ENCODE peak calls at places on chromosome 7, in ten cellular contexts. One of them, this sample, is unnamed. For H3K4me1, the result is how much of the 10 kb centered on the place peaks cover.

GRCh38 chr7:132861940-132862554 is 219.8 kb downstream of the CHCHD3 start:
- DNase-seq in heart left ventricle: no peak
- DNase-seq in thoracic aorta: no peak
- DNase-seq in neural progenitor cell: no peak
- DNase-seq in psoas muscle: no peak
- DNase-seq in left lung: no peak
- DNase-seq in Peyer's patch: no peak
- DNase-seq in transverse colon: no peak
- DNase-seq in A549: no peak
- DNase-seq in OCI-LY7: no peak
- DNase-seq in this sample: no peak

GRCh38 chr7:83824214-83824613 is 175.3 kb upstream of the SEMA3E start:
- DNase-seq in heart left ventricle: no peak
- DNase-seq in thoracic aorta: no peak
- DNase-seq in neural progenitor cell: no peak
- DNase-seq in psoas muscle: no peak
- DNase-seq in left lung: no peak
- DNase-seq in Peyer's patch: no peak
- DNase-seq in transverse colon: no peak
- DNase-seq in A549: no peak
- DNase-seq in OCI-LY7: no peak
- DNase-seq in this sample: no peak

GRCh38 chr7:84113286-84113685 is 81.3 kb downstream of the SEMA3A start:
- DNase-seq in heart left ventricle: no peak
- DNase-seq in thoracic aorta: no peak
- DNase-seq in neural progenitor cell: no peak
- DNase-seq in psoas muscle: no peak
- DNase-seq in left lung: no peak
- DNase-seq in Peyer's patch: no peak
- DNase-seq in transverse colon: no peak
- DNase-seq in A549: no peak
- DNase-seq in OCI-LY7: no peak
- DNase-seq in this sample: no peak

GRCh38 chr7:19392246-19392645 is 247.0 kb upstream of the FERD3L start:
- DNase-seq in heart left ventricle: no peak
- DNase-seq in thoracic aorta: no peak
- DNase-seq in neural progenitor cell: no peak
- DNase-seq in psoas muscle: no peak
- DNase-seq in left lung: no peak
- DNase-seq in Peyer's patch: no peak
- DNase-seq in transverse colon: no peak
- DNase-seq in A549: no peak
- DNase-seq in OCI-LY7: no peak
- DNase-seq in this sample: no peak

GRCh38 chr7:95509199-95509598 is 23.5 kb downstream of the ASB4 start:
- DNase-seq in heart left ventricle: no peak
- DNase-seq in thoracic aorta: no peak
- DNase-seq in neural progenitor cell: peak
- DNase-seq in psoas muscle: no peak
- DNase-seq in left lung: no peak
- DNase-seq in Peyer's patch: no peak
- DNase-seq in transverse colon: no peak
- DNase-seq in A549: no peak
- DNase-seq in OCI-LY7: peak
- DNase-seq in this sample: no peak

GRCh38 chr7:138720286-138720685 is 19.1 kb upstream of the SVOPL start:
- DNase-seq in heart left ventricle: no peak
- DNase-seq in thoracic aorta: no peak
- DNase-seq in neural progenitor cell: no peak
- DNase-seq in psoas muscle: no peak
- DNase-seq in left lung: no peak
- DNase-seq in Peyer's patch: no peak
- DNase-seq in transverse colon: no peak
- DNase-seq in A549: no peak
- DNase-seq in OCI-LY7: no peak
- DNase-seq in this sample: no peak

GRCh38 chr7:2478800-2479199 is 2.6 kb upstream of the GRIFIN start:
- DNase-seq in heart left ventricle: peak
- DNase-seq in thoracic aorta: no peak
- DNase-seq in neural progenitor cell: no peak
- DNase-seq in psoas muscle: no peak
- DNase-seq in left lung: no peak
- DNase-seq in Peyer's patch: no peak
- DNase-seq in transverse colon: no peak
- DNase-seq in A549: no peak
- DNase-seq in OCI-LY7: no peak
- DNase-seq in this sample: peak

GRCh38 chr7:141354251-141354650 is 197.0 kb upstream of the AGK start:
- DNase-seq in heart left ventricle: no peak
- DNase-seq in thoracic aorta: no peak
- DNase-seq in neural progenitor cell: no peak
- DNase-seq in psoas muscle: no peak
- DNase-seq in left lung: no peak
- DNase-seq in Peyer's patch: no peak
- DNase-seq in transverse colon: no peak
- DNase-seq in A549: no peak
- DNase-seq in OCI-LY7: no peak
- DNase-seq in this sample: no peak

GRCh38 chr7:144835166-144835611 is 664 bp downstream of the TPK1 start:
- DNase-seq in heart left ventricle: peak
- DNase-seq in thoracic aorta: no peak
- DNase-seq in neural progenitor cell: peak
- DNase-seq in psoas muscle: peak
- DNase-seq in left lung: peak
- DNase-seq in Peyer's patch: peak
- DNase-seq in transverse colon: peak
- DNase-seq in A549: peak
- DNase-seq in OCI-LY7: peak
- DNase-seq in this sample: no peak

GRCh38 chr7:114047889-114048288 is 129.1 kb upstream of the PPP1R3A start:
- DNase-seq in heart left ventricle: no peak
- DNase-seq in thoracic aorta: no peak
- DNase-seq in neural progenitor cell: no peak
- DNase-seq in psoas muscle: no peak
- DNase-seq in left lung: no peak
- DNase-seq in Peyer's patch: no peak
- DNase-seq in transverse colon: no peak
- DNase-seq in A549: no peak
- DNase-seq in OCI-LY7: no peak
- DNase-seq in this sample: no peak

GRCh38 chr7:121504478-121504877 is 108.4 kb upstream of the FAM3C start:
- DNase-seq in heart left ventricle: no peak
- DNase-seq in thoracic aorta: no peak
- DNase-seq in neural progenitor cell: no peak
- DNase-seq in psoas muscle: no peak
- DNase-seq in left lung: no peak
- DNase-seq in Peyer's patch: no peak
- DNase-seq in transverse colon: no peak
- DNase-seq in A549: peak
- DNase-seq in OCI-LY7: no peak
- DNase-seq in this sample: no peak

GRCh38 chr7:155204744-155205367 is 92.8 kb upstream of the INSIG1 start:
- DNase-seq in heart left ventricle: no peak
- DNase-seq in thoracic aorta: no peak
- DNase-seq in neural progenitor cell: no peak
- DNase-seq in psoas muscle: no peak
- DNase-seq in left lung: no peak
- DNase-seq in Peyer's patch: no peak
- DNase-seq in transverse colon: no peak
- DNase-seq in A549: no peak
- DNase-seq in OCI-LY7: no peak
- DNase-seq in this sample: no peak
- H3K4me1 ChIP-seq in heart left ventricle: under half
- H3K4me1 ChIP-seq in thoracic aorta: under half
- H3K4me1 ChIP-seq in neural progenitor cell: under half
- H3K4me1 ChIP-seq in psoas muscle: under half
- H3K4me1 ChIP-seq in left lung: under half
- H3K4me1 ChIP-seq in Peyer's patch: under half
- H3K4me1 ChIP-seq in transverse colon: under half
- H3K4me1 ChIP-seq in A549: under half
- H3K4me1 ChIP-seq in OCI-LY7: under half
- H3K4me1 ChIP-seq in this sample: under half

GRCh38 chr7:124840435-124840834 is 74.8 kb upstream of the GPR37 start:
- DNase-seq in heart left ventricle: no peak
- DNase-seq in thoracic aorta: no peak
- DNase-seq in neural progenitor cell: no peak
- DNase-seq in psoas muscle: no peak
- DNase-seq in left lung: no peak
- DNase-seq in Peyer's patch: no peak
- DNase-seq in transverse colon: no peak
- DNase-seq in A549: peak
- DNase-seq in OCI-LY7: no peak
- DNase-seq in this sample: no peak
- TF ChIP-seq CTCF in heart left ventricle: no peak
- TF ChIP-seq CTCF in thoracic aorta: no peak
- TF ChIP-seq CTCF in neural progenitor cell: peak
- TF ChIP-seq CTCF in psoas muscle: peak
- TF ChIP-seq CTCF in left lung: no peak
- TF ChIP-seq CTCF in Peyer's patch: peak
- TF ChIP-seq CTCF in transverse colon: no peak
- TF ChIP-seq CTCF in A549: peak
- TF ChIP-seq CTCF in OCI-LY7: peak
- TF ChIP-seq CTCF in this sample: no peak

GRCh38 chr7:44980393-44981034 is 1.7 kb upstream of the MYO1G start:
- DNase-seq in heart left ventricle: no peak
- DNase-seq in thoracic aorta: peak
- DNase-seq in neural progenitor cell: no peak
- DNase-seq in psoas muscle: no peak
- DNase-seq in left lung: peak
- DNase-seq in Peyer's patch: peak
- DNase-seq in transverse colon: no peak
- DNase-seq in A549: no peak
- DNase-seq in OCI-LY7: peak
- DNase-seq in this sample: peak

GRCh38 chr7:44978511-44979366 is at the start of gene MYO1G:
- DNase-seq in heart left ventricle: peak
- DNase-seq in thoracic aorta: no peak
- DNase-seq in neural progenitor cell: no peak
- DNase-seq in psoas muscle: peak
- DNase-seq in left lung: peak
- DNase-seq in Peyer's patch: peak
- DNase-seq in transverse colon: peak
- DNase-seq in A549: no peak
- DNase-seq in OCI-LY7: peak
- DNase-seq in this sample: peak

GRCh38 chr7:44981035-44981706 is 2.4 kb upstream of the MYO1G start:
- DNase-seq in heart left ventricle: no peak
- DNase-seq in thoracic aorta: no peak
- DNase-seq in neural progenitor cell: no peak
- DNase-seq in psoas muscle: no peak
- DNase-seq in left lung: no peak
- DNase-seq in Peyer's patch: no peak
- DNase-seq in transverse colon: no peak
- DNase-seq in A549: no peak
- DNase-seq in OCI-LY7: no peak
- DNase-seq in this sample: no peak

GRCh38 chr7:44977956-44978355 is 859 bp downstream of the MYO1G start:
- DNase-seq in heart left ventricle: no peak
- DNase-seq in thoracic aorta: no peak
- DNase-seq in neural progenitor cell: no peak
- DNase-seq in psoas muscle: no peak
- DNase-seq in left lung: no peak
- DNase-seq in Peyer's patch: peak
- DNase-seq in transverse colon: peak
- DNase-seq in A549: no peak
- DNase-seq in OCI-LY7: peak
- DNase-seq in this sample: no peak

GRCh38 chr7:44979481-44980392 is 922 bp upstream of the MYO1G start:
- DNase-seq in heart left ventricle: no peak
- DNase-seq in thoracic aorta: no peak
- DNase-seq in neural progenitor cell: no peak
- DNase-seq in psoas muscle: no peak
- DNase-seq in left lung: no peak
- DNase-seq in Peyer's patch: peak
- DNase-seq in transverse colon: no peak
- DNase-seq in A549: peak
- DNase-seq in OCI-LY7: peak
- DNase-seq in this sample: no peak
- H3K27ac ChIP-seq in heart left ventricle: peak
- H3K27ac ChIP-seq in thoracic aorta: peak
- H3K27ac ChIP-seq in neural progenitor cell: no peak
- H3K27ac ChIP-seq in psoas muscle: peak
- H3K27ac ChIP-seq in left lung: peak
- H3K27ac ChIP-seq in Peyer's patch: peak
- H3K27ac ChIP-seq in transverse colon: peak
- H3K27ac ChIP-seq in A549: no peak
- H3K27ac ChIP-seq in OCI-LY7: peak
- H3K27ac ChIP-seq in this sample: peak

GRCh38 chr7:131764143-131764795 is 207.8 kb upstream of the PODXL start:
- DNase-seq in heart left ventricle: no peak
- DNase-seq in thoracic aorta: no peak
- DNase-seq in neural progenitor cell: no peak
- DNase-seq in psoas muscle: no peak
- DNase-seq in left lung: no peak
- DNase-seq in Peyer's patch: no peak
- DNase-seq in transverse colon: no peak
- DNase-seq in A549: no peak
- DNase-seq in OCI-LY7: no peak
- DNase-seq in this sample: no peak
- H3K4me1 ChIP-seq in heart left ventricle: under half
- H3K4me1 ChIP-seq in thoracic aorta: under half
- H3K4me1 ChIP-seq in neural progenitor cell: under half
- H3K4me1 ChIP-seq in psoas muscle: under half
- H3K4me1 ChIP-seq in left lung: under half
- H3K4me1 ChIP-seq in Peyer's patch: under half
- H3K4me1 ChIP-seq in transverse colon: under half
- H3K4me1 ChIP-seq in A549: under half
- H3K4me1 ChIP-seq in OCI-LY7: under half
- H3K4me1 ChIP-seq in this sample: under half

GRCh38 chr7:26458751-26459150 is 167.1 kb downstream of the SNX10 start:
- DNase-seq in heart left ventricle: no peak
- DNase-seq in thoracic aorta: no peak
- DNase-seq in neural progenitor cell: no peak
- DNase-seq in psoas muscle: no peak
- DNase-seq in left lung: no peak
- DNase-seq in Peyer's patch: no peak
- DNase-seq in transverse colon: no peak
- DNase-seq in A549: no peak
- DNase-seq in OCI-LY7: no peak
- DNase-seq in this sample: no peak
- TF ChIP-seq CTCF in heart left ventricle: no peak
- TF ChIP-seq CTCF in thoracic aorta: no peak
- TF ChIP-seq CTCF in neural progenitor cell: no peak
- TF ChIP-seq CTCF in psoas muscle: no peak
- TF ChIP-seq CTCF in left lung: no peak
- TF ChIP-seq CTCF in Peyer's patch: no peak
- TF ChIP-seq CTCF in transverse colon: no peak
- TF ChIP-seq CTCF in A549: no peak
- TF ChIP-seq CTCF in OCI-LY7: no peak
- TF ChIP-seq CTCF in this sample: no peak

This sample was measured in upper lobe of right lung.